ENCODE peak calls at places on chromosomes 12 and 14, in six cellular contexts. Z, G, V, H, E and W are unnamed samples.

GRCh38 chr14:74464785-74465184 is 28.3 kb downstream of the NPC2 start:
- DNase-seq in H (no peak), E (no peak), Z (no peak), V (no peak), G (no peak), W (no peak)

GRCh38 chr12:93098077-93098476 is 169.0 kb upstream of the EEA1 start:
- DNase-seq in E (peak; percentile 25), H (peak; percentile 69), G (no peak), V (peak; percentile 40), Z (peak; percentile 76), W (peak; percentile 62)

GRCh38 chr14:36293824-36294223 is 26.6 kb downstream of the MBIP start:
- DNase-seq in G (no peak), V (peak; percentile 49), E (no peak), H (no peak), Z (no peak), W (peak; percentile 77)

GRCh38 chr12:18719922-18720321 is 17.9 kb downstream of the PLCZ1 start:
- DNase-seq in E (no peak), Z (no peak), V (peak; percentile 36), H (no peak), G (no peak), W (no peak)

GRCh38 chr14:68695326-68695768 is 97.5 kb downstream of the ZFP36L1 start:
- DNase-seq in V (peak; percentile 100), G (no peak), E (no peak), H (no peak), Z (peak; percentile 57), W (peak; percentile 93)

GRCh38 chr12:65568517-65568916 is 255.8 kb upstream of the HMGA2 start:
- DNase-seq in E (no peak), H (no peak), Z (no peak), G (no peak), V (peak; percentile 90), W (no peak)

GRCh38 chr12:31612819-31613218 is 21.9 kb upstream of the DENND5B start:
- DNase-seq in E (no peak), H (no peak), Z (no peak), V (no peak), G (no peak), W (no peak)

GRCh38 chr14:103828315-103828967 is 18.9 kb downstream of the PPP1R13B start:
- DNase-seq in H (no peak), E (no peak), V (peak; percentile 63), Z (peak; percentile 18), G (no peak), W (peak; percentile 51)

GRCh38 chr14:68785817-68786490 is 6.9 kb downstream of the ZFP36L1 start:
- DNase-seq in E (no peak), G (no peak), Z (peak; percentile 36), H (peak; percentile 63), V (peak; percentile 69), W (peak; percentile 39)

GRCh38 chr12:19440019-19440858 is 947 bp downstream of the AEBP2 start:
- DNase-seq in V (peak; percentile 50), H (peak; percentile 46), Z (peak; percentile 68), G (no peak), E (peak; percentile 37), W (peak; percentile 84)

GRCh38 chr14:40222996-40223395 is 790.8 kb upstream of the FBXO33 start:
- DNase-seq in G (no peak), V (no peak), Z (no peak), E (no peak), H (no peak), W (no peak)

GRCh38 chr12:20199780-20200179 is 168.6 kb upstream of the PDE3A start:
- DNase-seq in V (no peak), G (no peak), E (no peak), Z (no peak), H (no peak), W (no peak)

GRCh38 chr12:50246873-50247612 is 36.3 kb downstream of the LIMA1 start:
- DNase-seq in E (peak; percentile 7), G (peak; percentile 81), H (peak; percentile 98), V (peak; percentile 98), Z (peak; percentile 66), W (peak; percentile 81)

GRCh38 chr12:19181666-19182426 is 52.3 kb downstream of the PLEKHA5 start:
- DNase-seq in E (no peak), H (no peak), V (peak; percentile 50), G (peak; percentile 8), Z (no peak), W (peak; percentile 54)

GRCh38 chr12:12305568-12306300 is 38.9 kb upstream of the LRP6 start:
- DNase-seq in H (no peak), Z (no peak), V (no peak), G (no peak), E (no peak), W (no peak)

GRCh38 chr12:76020731-76021672 is 10.6 kb downstream of the PHLDA1 start:
- DNase-seq in G (no peak), E (peak; percentile 41), V (peak; percentile 98), Z (peak; percentile 82), H (peak; percentile 47), W (peak; percentile 90)

GRCh38 chr14:50397461-50398196 is 948 bp upstream of the CDKL1 start:
- DNase-seq in H (peak; percentile 49), Z (no peak), V (peak; percentile 22), G (peak; percentile 45), E (no peak), W (peak; percentile 47)

GRCh38 chr12:50166776-50167025 is 468 bp downstream of the CERS5 start:
- DNase-seq in H (no peak), E (peak; percentile 26), Z (peak; percentile 83), G (no peak), V (no peak), W (peak; percentile 76)

GRCh38 chr14:40599726-40600125 is 1007.0 kb upstream of the LRFN5 start:
- DNase-seq in E (no peak), G (no peak), H (no peak), V (no peak), Z (no peak), W (no peak)

GRCh38 chr12:61525331-61525730 is 734.9 kb upstream of the USP15 start:
- DNase-seq in G (no peak), V (no peak), Z (no peak), E (no peak), H (no peak), W (no peak)

GRCh38 chr12:103779410-103780092 is 61.5 kb downstream of the NT5DC3 start:
- DNase-seq in G (peak; percentile 84), Z (no peak), H (no peak), E (no peak), V (no peak), W (peak; percentile 28)

GRCh38 chr12:31835276-31835882 is 106.6 kb upstream of the AMN1 start:
- DNase-seq in Z (no peak), G (no peak), E (no peak), H (peak; percentile 10), V (no peak), W (no peak)

GRCh38 chr12:89695100-89695499 is 13.5 kb downstream of the ATP2B1 start:
- DNase-seq in Z (no peak), G (no peak), E (no peak), H (no peak), V (peak; percentile 55), W (peak; percentile 29)

GRCh38 chr14:72577521-72577920 is 316.4 kb downstream of the DPF3 start:
- DNase-seq in V (no peak), E (no peak), H (no peak), Z (no peak), G (no peak), W (no peak)

GRCh38 chr12:103470664-103471063 is 25.1 kb downstream of the C12orf42 start:
- DNase-seq in V (no peak), E (no peak), Z (no peak), G (no peak), H (no peak), W (no peak)

GRCh38 chr14:58817846-58818245 is 180.1 kb downstream of the DACT1 start:
- DNase-seq in E (no peak), Z (no peak), V (peak; percentile 63), H (no peak), G (no peak), W (peak; percentile 81)

GRCh38 chr12:43551971-43552559 is at the start of gene ADAMTS20:
- DNase-seq in G (no peak), V (no peak), H (no peak), E (no peak), Z (no peak), W (peak; percentile 65)

GRCh38 chr12:5081016-5081415 is 37.3 kb downstream of the KCNA5 start:
- DNase-seq in G (no peak), V (no peak), Z (no peak), E (no peak), H (no peak), W (no peak)

GRCh38 chr14:52266782-52267181 is 716 bp upstream of the PTGDR start:
- DNase-seq in H (no peak), G (no peak), Z (no peak), E (no peak), V (peak; percentile 87), W (no peak)

GRCh38 chr14:104388631-104389325 is 190.8 kb upstream of the C14orf180 start:
- DNase-seq in H (no peak), V (no peak), Z (no peak), G (no peak), E (no peak), W (no peak)

GRCh38 chr14:70882771-70883492 is 24.3 kb upstream of the PCNX1 start:
- DNase-seq in G (no peak), Z (no peak), E (no peak), H (no peak), V (peak; percentile 10), W (no peak)